ENCODE peak calls at places on chromosome 12, in ten cellular contexts. E is K562, H is H1, Y is stomach, O is HCT116, P is suprapubic skin, N is spleen, C is breast epithelium, I is upper lobe of left lung, G is endothelial cell of umbilical vein. X is an unnamed sample.

GRCh38 chr12:93540506-93540905 is 32.0 kb upstream of the SOCS2 start:
- DNase-seq in E (no peak), H (no peak), Y (no peak), O (no peak), P (no peak), N (no peak), C (no peak), I (no peak), G (peak; percentile 72), X (no peak)

GRCh38 chr12:124075836-124076235 is 102.8 kb downstream of the ZNF664 start:
- DNase-seq in E (no peak), H (no peak), Y (no peak), O (no peak), P (no peak), N (no peak), C (no peak), I (no peak), G (no peak), X (no peak)

GRCh38 chr12:5022465-5023061 is 21.1 kb upstream of the KCNA5 start:
- DNase-seq in E (peak; percentile 56), H (peak; percentile 69), Y (peak; percentile 44), O (peak; percentile 29), P (no peak), N (peak; percentile 82), C (peak; percentile 24), I (peak; percentile 28), G (peak; percentile 36), X (no peak)

GRCh38 chr12:119988788-119989618 is at the start of gene BICDL1:
- DNase-seq in E (peak; percentile 95), H (peak; percentile 96), Y (peak; percentile 97), O (peak; percentile 93), P (peak; percentile 85), N (peak; percentile 97), C (peak; percentile 87), I (peak; percentile 97), G (peak; percentile 25), X (no peak)

GRCh38 chr12:68883151-68883550 is 49.8 kb downstream of the CPM start:
- DNase-seq in E (no peak), H (no peak), Y (no peak), O (no peak), P (no peak), N (no peak), C (no peak), I (no peak), G (no peak), X (no peak)

GRCh38 chr12:45909041-45909713 is 81.2 kb downstream of the SCAF11 start:
- DNase-seq in E (no peak), H (no peak), Y (no peak), O (no peak), P (no peak), N (no peak), C (no peak), I (no peak), G (no peak), X (no peak)

GRCh38 chr12:93060071-93060665 is 131.1 kb upstream of the EEA1 start:
- DNase-seq in E (no peak), H (no peak), Y (no peak), O (no peak), P (no peak), N (no peak), C (no peak), I (no peak), G (no peak), X (no peak)

GRCh38 chr12:113297621-113298471 is 37.1 kb downstream of the SLC8B1 start:
- DNase-seq in E (no peak), H (no peak), Y (no peak), O (no peak), P (no peak), N (no peak), C (no peak), I (no peak), G (no peak), X (no peak)

GRCh38 chr12:119949145-119949544 is 39.9 kb upstream of the BICDL1 start:
- DNase-seq in E (no peak), H (no peak), Y (peak; percentile 30), O (no peak), P (no peak), N (no peak), C (no peak), I (no peak), G (no peak), X (no peak)

GRCh38 chr12:108373111-108373510 is 34.0 kb upstream of the CMKLR1 start:
- DNase-seq in E (no peak), H (peak; percentile 71), Y (no peak), O (no peak), P (no peak), N (no peak), C (no peak), I (no peak), G (no peak), X (no peak)

GRCh38 chr12:31506907-31507306 is 84.0 kb downstream of the DENND5B start:
- DNase-seq in E (no peak), H (no peak), Y (no peak), O (no peak), P (no peak), N (no peak), C (no peak), I (no peak), G (peak; percentile 72), X (no peak)

GRCh38 chr12:132940071-132940719 is 15.9 kb downstream of the ZNF605 start:
- DNase-seq in E (no peak), H (no peak), Y (no peak), O (no peak), P (no peak), N (no peak), C (no peak), I (no peak), G (no peak), X (no peak)

GRCh38 chr12:132942611-132943010 is 13.5 kb downstream of the ZNF605 start:
- DNase-seq in E (no peak), H (no peak), Y (no peak), O (no peak), P (no peak), N (no peak), C (no peak), I (no peak), G (no peak), X (no peak)

GRCh38 chr12:132936163-132936562 is 19.9 kb downstream of the ZNF605 start:
- DNase-seq in E (no peak), H (no peak), Y (no peak), O (no peak), P (no peak), N (no peak), C (no peak), I (no peak), G (no peak), X (no peak)

GRCh38 chr12:132941336-132941954 is 14.7 kb downstream of the ZNF605 start:
- DNase-seq in E (no peak), H (no peak), Y (no peak), O (no peak), P (no peak), N (no peak), C (no peak), I (no peak), G (no peak), X (no peak)

DNA sequence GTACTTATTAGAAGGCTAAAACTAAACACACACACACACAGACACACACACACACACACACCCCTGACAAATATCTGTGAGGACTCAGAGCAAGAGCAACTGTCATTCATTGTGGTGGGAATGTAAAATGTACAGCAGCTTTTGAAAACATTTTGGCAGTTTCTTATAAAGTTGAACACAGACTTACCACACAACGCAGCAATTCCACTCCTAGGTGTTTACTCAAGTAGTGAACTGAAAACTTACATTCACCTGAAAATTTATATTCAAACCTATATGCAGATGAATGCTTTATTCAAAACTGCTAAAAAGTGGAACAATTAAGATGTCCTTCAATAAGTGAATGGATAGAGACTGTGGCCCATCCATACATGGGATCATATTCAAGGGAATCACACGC is 18.6 kb downstream of the ZNF605 start:
- DNase-seq in E (no peak), H (no peak), Y (no peak), O (no peak), P (no peak), N (no peak), C (no peak), I (no peak), G (no peak), X (no peak)
- H3K9me3 ChIP-seq in E (peaks cover 1% of the 10 kb centered on the region), H (peaks cover 43% of the 10 kb centered on the region), Y (peaks cover 26% of the 10 kb centered on the region), O (peaks cover 18% of the 10 kb centered on the region), P (peaks cover 49% of the 10 kb centered on the region), N (peaks cover 94% of the 10 kb centered on the region), C (peaks cover 84% of the 10 kb centered on the region), I (peaks cover 37% of the 10 kb centered on the region), G (peaks cover 9% of the 10 kb centered on the region), X (peaks cover 66% of the 10 kb centered on the region)

DNA sequence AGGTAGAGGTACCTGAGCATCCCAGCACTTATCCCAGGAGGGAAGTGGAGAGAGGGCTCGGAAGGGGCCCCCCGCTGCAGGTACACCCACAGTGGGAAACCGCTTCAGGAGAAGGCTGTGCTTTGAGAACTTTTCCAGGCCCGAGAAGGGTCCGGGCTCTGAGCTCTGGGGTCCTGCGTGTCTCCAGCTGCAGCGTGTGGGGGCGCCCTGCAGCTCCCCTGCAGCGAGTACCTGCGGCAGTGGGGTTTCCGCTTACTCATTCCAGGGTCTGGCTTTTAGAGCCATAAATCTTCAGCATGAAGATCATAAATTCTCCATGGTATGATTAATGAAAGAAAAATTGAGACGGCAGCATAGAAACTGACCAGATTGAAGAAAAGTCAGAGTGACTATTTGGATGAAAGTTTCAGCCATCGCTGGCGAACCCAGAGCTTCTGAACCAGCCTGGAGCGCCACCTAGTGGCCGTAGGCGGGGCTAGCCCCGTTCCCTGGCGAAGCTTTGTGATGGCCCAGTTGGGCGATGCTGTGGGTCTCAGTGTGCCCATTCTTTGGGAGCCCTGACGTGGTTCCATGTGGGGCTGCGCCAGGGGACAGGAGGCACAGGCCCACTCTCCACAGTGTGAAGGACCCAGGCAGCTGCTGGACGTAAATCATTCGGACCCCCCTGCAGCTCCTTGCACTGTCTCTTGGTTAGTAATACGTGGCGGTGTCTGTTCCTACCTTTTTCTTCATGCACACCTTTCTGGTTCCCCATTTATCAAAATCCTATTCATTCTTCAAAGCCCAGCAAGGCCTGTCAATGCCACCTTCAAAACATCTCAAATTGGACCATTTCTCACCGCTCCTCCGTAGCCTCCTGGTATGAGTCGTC is 198.2 kb downstream of the TSPAN9 start:
- DNase-seq in E (peak; percentile 78), H (peak; percentile 97), Y (peak; percentile 83), O (peak; percentile 24), P (no peak), N (peak; percentile 92), C (peak; percentile 51), I (peak; percentile 93), G (peak; percentile 48), X (no peak)
- TF ChIP-seq POLR2AphosphoS5 in E (no peak), H (no peak), Y (no peak), O (no peak), P (no peak), N (peak; percentile 53), C (no peak), I (no peak), G (no peak), X (peak; percentile 15)

GRCh38 chr12:132536102-132536876 is 46.3 kb downstream of the FBRSL1 start:
- DNase-seq in E (no peak), H (no peak), Y (no peak), O (no peak), P (no peak), N (no peak), C (no peak), I (no peak), G (no peak), X (no peak)
- H3K9me3 ChIP-seq in E (peaks cover 13% of the 10 kb centered on the region), H (peaks cover 54% of the 10 kb centered on the region), Y (no peaks in the 10 kb centered on the region), O (peaks cover 23% of the 10 kb centered on the region), P (no peaks in the 10 kb centered on the region), N (no peaks in the 10 kb centered on the region), C (no peaks in the 10 kb centered on the region), I (no peaks in the 10 kb centered on the region), G (no peaks in the 10 kb centered on the region), X (no peaks in the 10 kb centered on the region)

DNA sequence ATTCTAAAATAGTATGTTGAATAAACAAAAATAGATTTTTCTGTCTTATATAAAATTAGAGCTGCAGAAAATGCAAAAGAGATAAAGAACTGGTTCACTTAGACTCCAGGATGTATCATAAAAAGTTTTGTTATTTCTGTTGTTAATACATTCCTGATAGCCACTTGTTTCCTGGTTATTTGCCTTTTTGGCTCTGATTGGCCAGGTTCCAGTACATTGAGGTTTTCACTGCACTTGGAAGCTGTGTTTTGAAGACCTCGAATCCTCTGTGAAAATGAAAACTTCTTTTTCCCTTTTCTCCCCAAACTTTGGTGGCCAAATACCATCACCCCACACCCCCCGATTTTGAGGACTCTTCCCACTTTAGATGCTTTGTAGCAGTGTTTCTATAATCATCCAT is 525.3 kb downstream of the MED13L start:
- DNase-seq in E (no peak), H (no peak), Y (no peak), O (no peak), P (no peak), N (no peak), C (no peak), I (no peak), G (no peak), X (no peak)
- TF ChIP-seq POLR2AphosphoS5 in E (no peak), H (no peak), Y (no peak), O (no peak), P (no peak), N (no peak), C (no peak), I (no peak), G (no peak), X (no peak)